ENCODE peak calls at places on chromosomes 12 and 14, in seven cellular contexts. D, J, A, Y, M, S and Q are unnamed samples.
A peak's percentile ranks its signal among the peaks of the same experiment; 100 is the strongest.

GRCh38 chr14:60508707-60509437 is at the start of gene SIX6:
- DNase-seq in M (no peak), S (no peak), J (peak; percentile 40), A (no peak), Y (no peak), D (no peak), Q (peak; percentile 77)

GRCh38 chr12:71191509-71192196 is 33.9 kb upstream of the TSPAN8 start:
- DNase-seq in J (no peak), S (no peak), A (no peak), D (no peak), M (no peak), Y (no peak), Q (no peak)

GRCh38 chr12:104695453-104696148 is 238.9 kb downstream of the CHST11 start:
- DNase-seq in J (peak; percentile 70), S (no peak), M (no peak), D (peak; percentile 80), Y (peak; percentile 96), A (peak; percentile 85), Q (no peak)

GRCh38 chr14:31439554-31439953 is 17.8 kb downstream of the DTD2 start:
- DNase-seq in D (no peak), M (no peak), J (peak; percentile 24), A (no peak), S (no peak), Y (no peak), Q (no peak)

GRCh38 chr12:72134934-72135333 is 137.2 kb upstream of the TRHDE start:
- DNase-seq in D (no peak), S (no peak), Y (no peak), M (no peak), J (no peak), A (no peak), Q (no peak)

GRCh38 chr12:131054345-131055092 is 100.8 kb downstream of the ADGRD1 start:
- DNase-seq in M (no peak), Y (no peak), S (no peak), A (no peak), J (no peak), D (no peak), Q (no peak)

GRCh38 chr12:42997032-42997431 is 407.5 kb upstream of the PRICKLE1 start:
- DNase-seq in S (no peak), M (no peak), Y (no peak), A (no peak), D (no peak), J (no peak), Q (no peak)

GRCh38 chr12:116454950-116455447 is 104.2 kb upstream of the MAP1LC3B2 start:
- DNase-seq in D (no peak), Y (peak; percentile 88), M (no peak), S (no peak), J (peak; percentile 86), A (peak; percentile 82), Q (no peak)

GRCh38 chr14:52313903-52314481 is at the start of gene PTGER2:
- DNase-seq in Y (peak; percentile 76), A (peak; percentile 96), D (peak; percentile 96), M (peak; percentile 88), J (peak; percentile 93), S (peak; percentile 48), Q (peak; percentile 94)

GRCh38 chr14:80504781-80505180 is 293.5 kb upstream of the DIO2 start:
- DNase-seq in J (no peak), Y (no peak), D (no peak), A (no peak), S (no peak), M (no peak), Q (no peak)

GRCh38 chr14:22188346-22188745 is 400.7 kb downstream of the DAD1 start:
- DNase-seq in J (no peak), A (peak; percentile 75), S (no peak), Y (no peak), D (no peak), M (no peak), Q (no peak)

GRCh38 chr12:92717202-92717601 is 14.4 kb downstream of the PLEKHG7 start:
- DNase-seq in Y (no peak), M (no peak), S (no peak), A (peak; percentile 85), D (no peak), J (peak; percentile 41), Q (no peak)

GRCh38 chr12:113298861-113299545 is 35.9 kb downstream of the SLC8B1 start:
- DNase-seq in Y (no peak), D (no peak), A (no peak), M (peak; percentile 42), S (no peak), J (peak; percentile 67), Q (no peak)

GRCh38 chr14:68667313-68667791 is 125.5 kb downstream of the ZFP36L1 start:
- DNase-seq in J (peak; percentile 44), D (peak; percentile 0), S (no peak), Y (no peak), A (peak; percentile 75), M (no peak), Q (peak; percentile 58)

GRCh38 chr12:356276-356988 is 32.7 kb downstream of the KDM5A start:
- DNase-seq in M (no peak), S (no peak), J (peak; percentile 34), A (no peak), D (no peak), Y (peak; percentile 20), Q (no peak)

GRCh38 chr14:50059773-50060629 is 56.4 kb downstream of the VCPKMT start:
- DNase-seq in M (peak; percentile 47), S (no peak), J (no peak), A (no peak), D (no peak), Y (no peak), Q (no peak)

GRCh38 chr12:88144546-88145468 is 2.7 kb downstream of the TMTC3 start:
- DNase-seq in Y (no peak), S (no peak), A (no peak), D (no peak), M (no peak), J (no peak), Q (no peak)

GRCh38 chr14:77979666-77980351 is 179.9 kb downstream of the ADCK1 start:
- DNase-seq in A (no peak), D (no peak), S (no peak), M (no peak), J (no peak), Y (no peak), Q (peak; percentile 43)

GRCh38 chr14:39029789-39030188 is 73.2 kb downstream of the SEC23A start:
- DNase-seq in Y (no peak), M (no peak), S (no peak), A (no peak), J (no peak), D (no peak), Q (no peak)

GRCh38 chr12:19155981-19156734 is 26.6 kb downstream of the PLEKHA5 start:
- DNase-seq in S (no peak), J (no peak), Y (no peak), D (no peak), M (no peak), A (no peak), Q (no peak)

GRCh38 chr14:22977684-22978486 is 4.5 kb downstream of the AJUBA start:
- DNase-seq in J (peak; percentile 91), D (no peak), M (peak; percentile 69), A (peak; percentile 68), Y (no peak), S (peak; percentile 91), Q (peak; percentile 87)

GRCh38 chr12:52506858-52507715 is 13.1 kb downstream of the KRT5 start:
- DNase-seq in D (no peak), Y (peak; percentile 58), S (peak; percentile 41), A (peak; percentile 66), J (peak; percentile 79), M (no peak), Q (peak; percentile 93)

GRCh38 chr12:70426620-70427019 is 60.5 kb downstream of the KCNMB4 start:
- DNase-seq in S (no peak), M (no peak), J (no peak), Y (no peak), A (no peak), D (no peak), Q (no peak)

GRCh38 chr14:64035143-64035542 is 182.3 kb downstream of the SYNE2 start:
- DNase-seq in J (peak; percentile 45), D (no peak), M (no peak), S (no peak), A (peak; percentile 39), Y (no peak), Q (no peak)

GRCh38 chr12:117048585-117048904 is 50.7 kb downstream of the TESC start:
- DNase-seq in D (no peak), A (no peak), M (no peak), J (no peak), S (no peak), Y (no peak), Q (no peak)

GRCh38 chr14:75884198-75884611 is 97.6 kb downstream of the TGFB3 start:
- DNase-seq in Y (peak; percentile 85), M (no peak), J (peak; percentile 78), S (no peak), A (peak; percentile 84), D (no peak), Q (peak; percentile 96)

GRCh38 chr14:63761356-63762117 is 33.7 kb upstream of the SGPP1 start:
- DNase-seq in J (no peak), S (no peak), A (no peak), Y (no peak), M (no peak), D (no peak), Q (no peak)

GRCh38 chr14:68401855-68402254 is 391.0 kb downstream of the ZFP36L1 start:
- DNase-seq in M (no peak), A (no peak), S (no peak), J (no peak), Y (no peak), D (no peak), Q (no peak)

GRCh38 chr12:48104531-48104930 is 1.3 kb downstream of the SENP1 start:
- DNase-seq in M (no peak), Y (no peak), D (no peak), A (no peak), S (no peak), J (no peak), Q (no peak)

GRCh38 chr14:81268016-81268416 is 47.3 kb upstream of the GTF2A1 start:
- DNase-seq in J (no peak), A (no peak), Y (no peak), M (no peak), S (no peak), D (no peak), Q (no peak)

GRCh38 chr12:117192057-117192456 is 1.8 kb upstream of the FBXO21 start:
- DNase-seq in J (no peak), D (no peak), Y (no peak), M (no peak), A (no peak), S (no peak), Q (peak; percentile 58)

GRCh38 chr12:23585782-23586163 is 363.7 kb downstream of the SOX5 start:
- DNase-seq in D (no peak), Y (no peak), S (no peak), J (no peak), M (no peak), A (no peak), Q (no peak)

GRCh38 chr12:15633201-15633600 is 156.0 kb downstream of the EPS8 start:
- DNase-seq in M (no peak), S (no peak), A (peak; percentile 61), D (no peak), Y (no peak), J (no peak), Q (no peak)

GRCh38 chr12:124673881-124674617 is 106.6 kb upstream of the NCOR2 start:
- DNase-seq in M (no peak), Y (no peak), J (no peak), S (no peak), A (no peak), D (no peak), Q (no peak)

GRCh38 chr14:93970589-93970966 is 5.8 kb downstream of the ASB2 start:
- DNase-seq in M (no peak), S (no peak), Y (no peak), J (no peak), A (no peak), D (peak; percentile 78), Q (no peak)

GRCh38 chr14:60349663-60350365 is 100.8 kb downstream of the PPM1A start:
- DNase-seq in J (peak; percentile 71), S (no peak), M (peak; percentile 24), Y (peak; percentile 18), D (peak; percentile 40), A (peak; percentile 71), Q (peak; percentile 70)

GRCh38 chr12:24080465-24080864 is 131.0 kb upstream of the SOX5 start:
- DNase-seq in M (no peak), A (no peak), Y (no peak), D (no peak), J (no peak), S (no peak), Q (no peak)